ENCODE peak calls at places on chromosomes 16 and 17, in seven cellular contexts. A is mammary epithelial cell, P is fibroblast of lung, M is SK-N-SH, O is H9, J is H1, N is endothelial cell of umbilical vein. G is an unnamed sample.

GRCh38 chr17:37065486-37066321 is 117.0 kb downstream of the AATF start:
- DNase-seq in O (peak; percentile 84), A (no peak), N (no peak), J (no peak), M (no peak), P (no peak), G (no peak)

GRCh38 chr16:49461517-49461951 is 87.9 kb downstream of the C16orf78 start:
- DNase-seq in M (no peak), P (no peak), A (no peak), J (no peak), N (no peak), O (peak; percentile 18), G (no peak)

GRCh38 chr16:430904-431303 is 5.5 kb downstream of the RAB11FIP3 start:
- DNase-seq in N (no peak), O (no peak), A (no peak), P (no peak), J (no peak), M (no peak), G (no peak)

GRCh38 chr16:80971814-80972213 is 34.9 kb downstream of the CMC2 start:
- DNase-seq in O (no peak), N (no peak), P (no peak), M (no peak), A (no peak), J (no peak), G (no peak)

GRCh38 chr16:84868829-84869457 is 49.2 kb downstream of the CRISPLD2 start:
- DNase-seq in A (no peak), N (no peak), M (no peak), P (no peak), O (no peak), J (no peak), G (no peak)

GRCh38 chr16:4263504-4264436 is 9.1 kb downstream of the TFAP4 start:
- DNase-seq in J (no peak), N (no peak), M (peak; percentile 99), O (peak; percentile 95), A (no peak), P (peak; percentile 11), G (no peak)

GRCh38 chr17:10751569-10751968 is 21.7 kb upstream of the TMEM220 start:
- DNase-seq in M (peak; percentile 36), J (no peak), N (no peak), P (no peak), A (no peak), O (no peak), G (no peak)

GRCh38 chr16:31181102-31181830 is 1.3 kb downstream of the FUS start:
- DNase-seq in P (peak; percentile 37), N (peak; percentile 29), M (no peak), A (peak; percentile 45), O (no peak), J (no peak), G (peak; percentile 30)

GRCh38 chr16:20300312-20301097 is 26.8 kb downstream of the GP2 start:
- DNase-seq in P (peak; percentile 7), M (peak; percentile 67), N (peak; percentile 39), A (peak; percentile 42), J (peak; percentile 47), O (peak; percentile 77), G (peak; percentile 59)

GRCh38 chr16:78035012-78035411 is 12.7 kb downstream of the CLEC3A start:
- DNase-seq in O (no peak), A (no peak), P (peak; percentile 1), M (no peak), N (no peak), J (no peak), G (no peak)

GRCh38 chr17:65027305-65027704 is 29.2 kb downstream of the GNA13 start:
- DNase-seq in O (peak; percentile 63), J (peak; percentile 17), N (peak; percentile 82), A (peak; percentile 74), P (peak; percentile 76), M (peak; percentile 52), G (peak; percentile 96)

GRCh38 chr17:2703181-2703580 is 8.4 kb downstream of the CLUH start:
- DNase-seq in J (no peak), A (no peak), P (no peak), O (no peak), N (no peak), M (no peak), G (no peak)

GRCh38 chr17:81302861-81303326 is 7.8 kb upstream of the SLC38A10 start:
- DNase-seq in N (no peak), M (peak; percentile 87), O (no peak), P (no peak), A (no peak), J (no peak), G (no peak)

GRCh38 chr16:86888240-86889044 is 310.1 kb downstream of the FOXL1 start:
- DNase-seq in M (no peak), N (no peak), P (no peak), A (peak; percentile 39), O (no peak), J (no peak), G (peak; percentile 60)

GRCh38 chr17:8122923-8123694 is 797 bp downstream of the HES7 start:
- DNase-seq in N (peak; percentile 19), P (peak; percentile 47), J (no peak), O (peak; percentile 63), A (peak; percentile 42), M (peak; percentile 48), G (peak; percentile 16)

GRCh38 chr17:82458885-82459424 is 414 bp downstream of the NARF start:
- DNase-seq in A (peak; percentile 11), J (no peak), N (peak; percentile 78), O (no peak), P (peak; percentile 34), M (peak; percentile 76), G (peak; percentile 6)

GRCh38 chr16:80836846-80837245 is 32.4 kb upstream of the CDYL2 start:
- DNase-seq in M (no peak), A (no peak), O (no peak), J (no peak), P (no peak), N (peak; percentile 21), G (peak; percentile 74)

GRCh38 chr16:21218135-21218534 is 6.8 kb upstream of the ZP2 start:
- DNase-seq in M (no peak), O (no peak), N (no peak), A (peak; percentile 9), J (no peak), P (no peak), G (no peak)

GRCh38 chr17:65558311-65558682 is 3.2 kb downstream of the AXIN2 start:
- DNase-seq in A (no peak), J (no peak), O (no peak), N (no peak), P (no peak), M (no peak), G (no peak)

GRCh38 chr17:16298140-16298662 is 55.1 kb downstream of the CENPV start:
- DNase-seq in P (no peak), J (no peak), O (no peak), M (no peak), A (no peak), N (no peak), G (no peak)

DNA sequence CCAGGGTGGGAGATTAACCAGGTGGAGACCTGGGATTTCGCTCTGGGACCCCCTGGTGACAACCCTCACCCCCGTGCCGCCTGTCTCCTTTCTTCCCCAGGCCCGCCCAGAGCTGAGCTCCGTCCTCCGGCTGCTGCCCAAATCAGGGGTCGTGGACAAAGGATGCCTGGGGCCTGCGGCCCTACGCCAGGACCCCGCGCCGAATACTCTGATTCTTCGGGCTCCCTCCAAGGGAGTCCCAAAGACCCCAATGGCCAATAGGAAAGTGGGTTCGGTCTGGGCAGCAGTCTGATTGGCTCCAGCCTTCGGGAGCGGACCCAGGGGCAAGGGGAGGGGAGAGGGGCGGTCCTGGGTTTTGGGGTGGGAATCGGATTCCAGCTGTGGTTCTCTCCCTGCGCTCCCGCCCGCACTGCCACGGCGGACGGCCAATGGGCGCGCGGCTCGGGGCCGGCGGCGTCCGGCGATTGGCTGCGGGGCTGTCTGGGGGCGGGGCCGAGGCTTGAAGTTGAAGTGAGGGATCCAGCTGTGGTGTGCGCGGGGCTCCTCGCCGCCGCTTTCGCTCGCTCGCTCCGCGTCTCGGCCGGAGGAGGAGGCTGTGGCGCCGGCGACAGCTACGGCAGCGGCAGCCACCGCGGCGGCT is at the start of gene CACNA1G:
- DNase-seq in J (peak; percentile 90), A (peak; percentile 90), N (peak; percentile 70), O (peak; percentile 100), M (peak; percentile 99), P (peak; percentile 70), G (peak; percentile 88)
- H3K9ac ChIP-seq in J (no peak within 1 kb of the TSS), A (no peak within 1 kb of the TSS), N (no peak within 1 kb of the TSS), O (no peak within 1 kb of the TSS), M (no peak within 1 kb of the TSS), P (peak within 1 kb of the TSS; percentile 4), G (no peak within 1 kb of the TSS)

DNA sequence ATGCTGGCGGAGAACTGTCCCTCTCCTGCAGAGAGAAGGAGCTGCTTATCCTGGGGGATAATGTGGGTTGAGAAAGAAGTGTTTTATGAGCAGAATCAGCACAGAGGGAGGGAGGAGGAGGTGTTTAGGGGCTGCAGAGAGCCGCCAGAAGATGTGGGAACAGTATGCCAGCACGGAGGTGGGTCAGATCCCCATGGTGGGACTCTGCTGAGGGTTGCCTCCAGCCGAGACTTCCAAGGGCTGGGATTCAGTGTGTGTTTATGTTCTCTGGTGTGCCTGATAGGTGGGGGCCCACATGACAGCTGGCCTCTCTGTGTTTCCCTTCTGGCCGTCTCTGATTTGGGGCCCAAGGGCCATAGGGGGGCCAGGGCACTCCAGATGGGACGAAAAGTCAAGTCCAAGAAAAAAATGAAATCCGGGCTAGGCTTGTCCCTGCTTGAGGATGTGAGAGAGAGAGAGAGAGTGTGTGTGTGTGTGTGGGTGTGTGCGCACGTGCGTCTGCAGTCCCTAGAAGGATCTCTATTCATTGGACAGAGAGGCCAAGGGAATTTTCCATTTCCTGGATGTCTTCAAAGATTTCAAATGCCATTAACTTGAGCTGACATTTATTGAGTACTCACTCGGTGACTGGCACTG is 21.6 kb downstream of the PRKCB start:
- DNase-seq in P (no peak), J (no peak), A (no peak), N (no peak), M (no peak), O (no peak), G (no peak)
- H3K79me2 ChIP-seq in P (no peaks in the 10 kb centered on the region), J (no peaks in the 10 kb centered on the region), A (no peaks in the 10 kb centered on the region), N (no peaks in the 10 kb centered on the region), M (no peaks in the 10 kb centered on the region), O (no peaks in the 10 kb centered on the region), G (no peaks in the 10 kb centered on the region)

DNA sequence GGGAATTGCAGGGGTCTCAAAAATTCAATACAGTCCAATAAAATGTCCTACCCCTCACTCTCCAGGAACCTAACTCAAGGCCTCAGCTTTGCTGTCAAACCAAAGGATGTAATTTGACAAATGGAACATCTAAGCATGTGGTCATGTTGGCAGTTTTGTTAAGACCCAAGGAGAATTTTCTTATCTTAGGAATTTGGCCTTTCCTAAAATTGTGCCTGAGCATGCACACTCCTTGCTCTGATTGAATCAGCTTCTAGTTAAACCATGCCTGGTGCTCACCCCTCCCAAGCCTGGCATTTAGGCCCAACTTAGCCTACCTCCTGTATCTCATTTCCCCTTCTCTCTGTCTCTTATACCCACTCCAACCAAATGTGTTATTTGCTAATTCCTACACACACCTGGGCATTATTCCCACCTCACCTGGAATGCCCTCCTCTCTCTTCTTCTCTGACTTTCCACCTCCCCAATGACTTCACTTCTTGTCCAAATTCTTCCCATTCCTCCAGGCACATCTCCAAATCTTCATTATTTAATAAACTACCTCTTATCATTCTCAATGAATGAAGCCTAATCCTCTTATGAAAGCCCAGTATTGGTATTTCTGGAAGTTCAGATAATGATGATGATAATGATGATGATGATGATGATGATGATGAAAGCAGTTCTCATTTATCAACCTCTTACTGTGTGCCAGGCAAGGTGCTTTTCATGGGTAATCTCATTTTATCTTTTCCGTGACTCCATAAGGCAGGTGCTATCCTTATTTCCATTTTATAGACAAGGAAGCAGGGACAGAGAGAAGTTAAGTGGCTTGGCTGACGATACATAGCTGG is 178.0 kb upstream of the IRX6 start:
- DNase-seq in J (no peak), O (no peak), P (no peak), N (no peak), A (no peak), M (no peak), G (no peak)
- H3K9ac ChIP-seq in J (no peak overlapping the region), O (no peak overlapping the region), P (no peak overlapping the region), N (no peak overlapping the region), A (no peak overlapping the region), M (no peak overlapping the region), G (no peak overlapping the region)

GRCh38 chr17:62971853-62972252 is 5.8 kb downstream of the TANC2 start:
- DNase-seq in M (no peak), A (no peak), P (no peak), J (no peak), N (no peak), O (no peak), G (no peak)
- H3K79me2 ChIP-seq in M (peaks cover 100% of the 10 kb centered on the region), A (peaks cover 100% of the 10 kb centered on the region), P (peaks cover 58% of the 10 kb centered on the region), J (no peaks in the 10 kb centered on the region), N (no peaks in the 10 kb centered on the region), O (no peaks in the 10 kb centered on the region), G (peaks cover 99% of the 10 kb centered on the region)

G was measured in PC-3.